ENCODE peak calls at places on chromosomes 12 and 14, in five cellular contexts. M is thoracic aorta, F is neural progenitor cell, N is transverse colon, I is Peyer's patch. K is an unnamed sample.

GRCh38 chr14:62071029-62071428 is 308.8 kb downstream of the SNAPC1 start:
- DNase-seq in M (no peak), F (peak), N (no peak), I (no peak), K (no peak)

GRCh38 chr12:76890407-76891143 is 11.8 kb upstream of the CSRP2 start:
- DNase-seq in M (no peak), F (no peak), N (no peak), I (no peak), K (no peak)

GRCh38 chr14:72781476-72782181 is 112.3 kb downstream of the DPF3 start:
- DNase-seq in M (no peak), F (no peak), N (no peak), I (no peak), K (peak)

GRCh38 chr12:22318122-22318737 is 16.3 kb downstream of the ST8SIA1 start:
- DNase-seq in M (no peak), F (peak), N (no peak), I (no peak), K (no peak)

GRCh38 chr14:74380172-74380571 is 31.9 kb downstream of the VRTN start:
- DNase-seq in M (no peak), F (no peak), N (no peak), I (no peak), K (no peak)

GRCh38 chr14:44163946-44164345 is 343.1 kb downstream of the FSCB start:
- DNase-seq in M (no peak), F (no peak), N (no peak), I (no peak), K (no peak)

GRCh38 chr14:58646479-58646878 is 8.7 kb downstream of the DACT1 start:
- DNase-seq in M (no peak), F (no peak), N (no peak), I (no peak), K (no peak)

GRCh38 chr12:104680070-104680469 is 223.3 kb downstream of the CHST11 start:
- DNase-seq in M (no peak), F (peak), N (no peak), I (no peak), K (no peak)

GRCh38 chr12:15599266-15600037 is 189.7 kb downstream of the EPS8 start:
- DNase-seq in M (no peak), F (no peak), N (no peak), I (no peak), K (peak)

GRCh38 chr14:97458302-97459137 is 661.3 kb downstream of the VRK1 start:
- DNase-seq in M (no peak), F (peak), N (peak), I (peak), K (no peak)

GRCh38 chr14:30638926-30639325 is 16.8 kb downstream of the SCFD1 start:
- DNase-seq in M (no peak), F (no peak), N (no peak), I (no peak), K (no peak)

GRCh38 chr12:65300067-65300466 is 21.6 kb downstream of the MSRB3 start:
- DNase-seq in M (no peak), F (no peak), N (no peak), I (no peak), K (no peak)

GRCh38 chr12:121600702-121601336 is 20.0 kb upstream of the KDM2B start:
- DNase-seq in M (no peak), F (no peak), N (peak), I (peak), K (no peak)

GRCh38 chr14:50820786-50821185 is 10.2 kb downstream of the NIN start:
- DNase-seq in M (no peak), F (no peak), N (no peak), I (no peak), K (no peak)

GRCh38 chr14:50823763-50824636 is 7.0 kb downstream of the NIN start:
- DNase-seq in M (no peak), F (no peak), N (no peak), I (no peak), K (no peak)

GRCh38 chr14:50823051-50823762 is 7.8 kb downstream of the NIN start:
- DNase-seq in M (no peak), F (no peak), N (no peak), I (no peak), K (no peak)

GRCh38 chr14:50821471-50822464 is 9.2 kb downstream of the NIN start:
- DNase-seq in M (no peak), F (no peak), N (peak), I (peak), K (peak)

DNA sequence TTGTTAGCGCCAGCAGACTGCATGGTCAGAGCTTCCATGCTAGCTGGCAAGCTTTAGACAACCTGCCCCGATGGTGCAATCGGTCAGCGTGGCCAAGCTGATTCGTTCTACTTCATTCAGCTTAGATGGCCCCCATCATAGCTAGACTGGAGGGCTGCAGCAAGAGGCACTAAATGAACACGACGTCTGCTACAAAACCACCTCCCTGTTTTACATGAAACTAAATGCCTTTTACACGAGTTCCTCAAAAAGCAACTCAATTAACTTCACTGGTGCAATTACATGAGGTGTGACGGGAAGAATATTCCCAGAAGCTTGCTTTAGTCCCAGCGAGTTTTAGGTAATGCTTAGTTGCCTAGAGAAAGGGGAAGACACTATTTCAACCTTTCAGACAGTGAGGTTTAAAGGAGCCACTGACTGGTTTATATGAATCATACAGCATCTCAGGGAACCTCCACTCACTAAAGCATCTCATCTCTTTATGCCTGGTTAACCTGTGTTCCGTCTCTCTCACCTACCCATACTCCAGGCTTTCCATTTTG is 8.4 kb downstream of the NIN start:
- DNase-seq in M (no peak), F (no peak), N (no peak), I (no peak), K (no peak)
- H3K27ac ChIP-seq in M (no peak), F (no peak), N (no peak), I (no peak), K (no peak)

GRCh38 chr12:6218526-6218925 is 18.3 kb downstream of the CD9 start:
- DNase-seq in M (no peak), F (no peak), N (no peak), I (no peak), K (no peak)

GRCh38 chr12:6214633-6215032 is 14.4 kb downstream of the CD9 start:
- DNase-seq in M (no peak), F (no peak), N (no peak), I (no peak), K (no peak)

GRCh38 chr12:6215120-6215807 is 15.1 kb downstream of the CD9 start:
- DNase-seq in M (no peak), F (no peak), N (no peak), I (peak), K (no peak)

GRCh38 chr12:6215932-6216494 is 15.8 kb downstream of the CD9 start:
- DNase-seq in M (peak), F (no peak), N (peak), I (peak), K (peak)

DNA sequence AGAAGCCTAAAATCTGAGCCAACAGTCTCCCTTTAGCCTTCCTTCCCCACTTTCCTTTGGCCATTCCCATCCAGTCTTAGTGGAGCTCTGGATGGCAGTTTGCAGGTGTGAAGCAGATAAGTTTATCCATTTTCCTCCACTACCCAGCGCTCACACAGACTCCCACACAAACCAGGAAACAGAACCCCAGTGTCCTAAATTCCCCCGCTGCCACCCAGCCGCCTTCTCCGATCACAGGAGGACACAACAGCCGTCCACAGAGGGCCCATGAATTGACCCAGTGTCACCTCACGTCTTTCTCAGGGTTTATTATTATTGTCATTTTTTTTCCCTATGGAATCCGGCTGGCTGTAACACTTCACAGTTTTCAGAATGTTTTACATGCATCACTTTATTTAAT is 16.4 kb downstream of the CD9 start:
- DNase-seq in M (no peak), F (no peak), N (no peak), I (no peak), K (no peak)
- H3K27ac ChIP-seq in M (peak), F (no peak), N (peak), I (peak), K (no peak)

GRCh38 chr12:19683178-19683927 is 244.1 kb downstream of the AEBP2 start:
- DNase-seq in M (no peak), F (no peak), N (no peak), I (no peak), K (no peak)
- H3K27ac ChIP-seq in M (peak), F (no peak), N (no peak), I (no peak), K (no peak)

GRCh38 chr12:46436741-46437140 is 64.2 kb upstream of the SLC38A2 start:
- DNase-seq in M (no peak), F (no peak), N (no peak), I (no peak), K (no peak)
- H3K27ac ChIP-seq in M (no peak), F (no peak), N (no peak), I (no peak), K (no peak)